ENCODE peak calls at places on chromosomes 16 and 17, in six cellular contexts. E is HCT116, V is H1, F is HepG2, G is K562, H is GM12878. N is an unnamed sample.

GRCh38 chr16:5604770-5605169 is 507.2 kb upstream of the EEF2KMT start:
- DNase-seq in E (peak), V (no peak), F (peak), G (peak), H (no peak), N (no peak)

GRCh38 chr16:69812213-69813014 is 50.3 kb downstream of the WWP2 start:
- DNase-seq in E (no peak), V (no peak), F (no peak), G (peak), H (no peak), N (no peak)

GRCh38 chr16:22098538-22099255 is 6.4 kb downstream of the VWA3A start:
- DNase-seq in E (peak), V (no peak), F (peak), G (peak), H (peak), N (no peak)

GRCh38 chr16:3187798-3188674 is at the start of gene OR1F1:
- DNase-seq in E (peak), V (peak), F (peak), G (no peak), H (no peak), N (peak)

GRCh38 chr17:74379495-74380085 is 12.3 kb downstream of the GPR142 start:
- DNase-seq in E (peak), V (peak), F (peak), G (peak), H (peak), N (peak)

GRCh38 chr16:85527767-85528297 is 85.3 kb upstream of the GSE1 start:
- DNase-seq in E (no peak), V (no peak), F (no peak), G (peak), H (no peak), N (no peak)

GRCh38 chr17:13510062-13510461 is 91.7 kb downstream of the HS3ST3A1 start:
- DNase-seq in E (no peak), V (no peak), F (no peak), G (peak), H (no peak), N (no peak)

GRCh38 chr17:37713624-37714023 is 31.2 kb downstream of the HNF1B start:
- DNase-seq in E (no peak), V (no peak), F (no peak), G (no peak), H (no peak), N (no peak)

GRCh38 chr16:48704710-48705109 is 94.7 kb upstream of the N4BP1 start:
- DNase-seq in E (no peak), V (no peak), F (no peak), G (no peak), H (no peak), N (no peak)

GRCh38 chr17:2101448-2102257 is 46.8 kb downstream of the HIC1 start:
- DNase-seq in E (peak), V (no peak), F (no peak), G (no peak), H (no peak), N (no peak)

GRCh38 chr16:89378947-89379771 is 111.2 kb downstream of the ANKRD11 start:
- DNase-seq in E (no peak), V (no peak), F (no peak), G (no peak), H (no peak), N (no peak)

GRCh38 chr17:47225436-47225858 is 16.3 kb downstream of the MYL4 start:
- DNase-seq in E (peak), V (no peak), F (peak), G (no peak), H (no peak), N (no peak)

GRCh38 chr16:12323007-12323699 is 346.6 kb downstream of the SNX29 start:
- DNase-seq in E (no peak), V (no peak), F (no peak), G (no peak), H (peak), N (no peak)

GRCh38 chr17:52035336-52035915 is 123.1 kb downstream of the CA10 start:
- DNase-seq in E (no peak), V (no peak), F (no peak), G (no peak), H (no peak), N (no peak)

GRCh38 chr17:82095777-82096708 is 2.0 kb downstream of the FASN start:
- DNase-seq in E (no peak), V (no peak), F (no peak), G (no peak), H (no peak), N (no peak)

GRCh38 chr17:56756536-56756935 is 77.2 kb downstream of the C17orf67 start:
- DNase-seq in E (no peak), V (no peak), F (peak), G (no peak), H (no peak), N (no peak)

GRCh38 chr16:2520784-2521577 is 810 bp downstream of the AMDHD2 start:
- DNase-seq in E (no peak), V (no peak), F (peak), G (peak), H (no peak), N (no peak)

GRCh38 chr16:76535-77272 is 1.3 kb upstream of the MPG start:
- DNase-seq in E (no peak), V (no peak), F (peak), G (peak), H (no peak), N (no peak)

GRCh38 chr16:66502020-66502913 is 47.7 kb downstream of the TK2 start:
- DNase-seq in E (no peak), V (no peak), F (peak), G (no peak), H (no peak), N (no peak)

GRCh38 chr17:31486351-31487062 is 95.0 kb downstream of the RAB11FIP4 start:
- DNase-seq in E (no peak), V (no peak), F (no peak), G (no peak), H (no peak), N (no peak)

GRCh38 chr17:72538921-72539352 is 418.1 kb downstream of the SOX9 start:
- DNase-seq in E (no peak), V (peak), F (no peak), G (no peak), H (no peak), N (peak)

GRCh38 chr16:1779234-1779701 is 3.1 kb downstream of the SPSB3 start:
- DNase-seq in E (no peak), V (no peak), F (no peak), G (no peak), H (no peak), N (no peak)

GRCh38 chr17:4214142-4214541 is 49.6 kb downstream of the ANKFY1 start:
- DNase-seq in E (no peak), V (no peak), F (no peak), G (no peak), H (no peak), N (no peak)

GRCh38 chr16:27225536-27226360 is 22.4 kb downstream of the KDM8 start:
- DNase-seq in E (no peak), V (no peak), F (no peak), G (no peak), H (no peak), N (no peak)

GRCh38 chr17:7459961-7460545 is 15.2 kb downstream of the CHRNB1 start:
- DNase-seq in E (no peak), V (no peak), F (no peak), G (no peak), H (no peak), N (no peak)

GRCh38 chr17:79937981-79938695 is 97.5 kb downstream of the TBC1D16 start:
- DNase-seq in E (no peak), V (no peak), F (no peak), G (no peak), H (no peak), N (no peak)

GRCh38 chr17:77462553-77463497 is 322.1 kb downstream of the SEC14L1 start:
- DNase-seq in E (no peak), V (no peak), F (no peak), G (no peak), H (no peak), N (no peak)
- TF ChIP-seq ATF3 in E (no peak), V (no peak), F (no peak), G (no peak), H (no peak), N (no peak)

GRCh38 chr16:86575095-86575685 is 3.2 kb upstream of the FOXL1 start:
- DNase-seq in E (no peak), V (no peak), F (no peak), G (no peak), H (no peak), N (no peak)

GRCh38 chr16:86576591-86577313 is 1.6 kb upstream of the FOXL1 start:
- DNase-seq in E (no peak), V (peak), F (no peak), G (peak), H (no peak), N (peak)

GRCh38 chr16:86574646-86575045 is 3.7 kb upstream of the FOXL1 start:
- DNase-seq in E (no peak), V (no peak), F (no peak), G (no peak), H (no peak), N (no peak)

GRCh38 chr16:86577314-86577971 is 906 bp upstream of the FOXL1 start:
- DNase-seq in E (no peak), V (no peak), F (no peak), G (no peak), H (no peak), N (no peak)

GRCh38 chr16:86575754-86576557 is 2.4 kb upstream of the FOXL1 start:
- DNase-seq in E (peak), V (peak), F (peak), G (peak), H (no peak), N (peak)
- TF ChIP-seq ATF3 in E (no peak), V (no peak), F (no peak), G (no peak), H (no peak), N (no peak)

GRCh38 chr17:48630009-48630924 is 4.1 kb upstream of the HOXB9 start:
- DNase-seq in E (no peak), V (no peak), F (no peak), G (no peak), H (no peak), N (no peak)

GRCh38 chr17:48627625-48628510 is 1.7 kb upstream of the HOXB9 start:
- DNase-seq in E (no peak), V (no peak), F (no peak), G (no peak), H (no peak), N (no peak)

GRCh38 chr17:48629411-48629759 is 3.2 kb upstream of the HOXB9 start:
- DNase-seq in E (no peak), V (no peak), F (no peak), G (no peak), H (no peak), N (no peak)

GRCh38 chr17:48627242-48627597 is 1.1 kb upstream of the HOXB9 start:
- DNase-seq in E (no peak), V (no peak), F (no peak), G (no peak), H (no peak), N (no peak)

GRCh38 chr17:48628641-48629410 is 2.7 kb upstream of the HOXB9 start:
- DNase-seq in E (no peak), V (no peak), F (no peak), G (no peak), H (no peak), N (no peak)
- TF ChIP-seq ATF3 in E (no peak), V (no peak), F (no peak), G (no peak), H (no peak), N (no peak)

GRCh38 chr17:66373944-66374817 is 71.8 kb downstream of the PRKCA start:
- DNase-seq in E (no peak), V (no peak), F (no peak), G (peak), H (no peak), N (no peak)
- TF ChIP-seq ATF3 in E (no peak), V (no peak), F (no peak), G (peak), H (no peak), N (no peak)

DNA sequence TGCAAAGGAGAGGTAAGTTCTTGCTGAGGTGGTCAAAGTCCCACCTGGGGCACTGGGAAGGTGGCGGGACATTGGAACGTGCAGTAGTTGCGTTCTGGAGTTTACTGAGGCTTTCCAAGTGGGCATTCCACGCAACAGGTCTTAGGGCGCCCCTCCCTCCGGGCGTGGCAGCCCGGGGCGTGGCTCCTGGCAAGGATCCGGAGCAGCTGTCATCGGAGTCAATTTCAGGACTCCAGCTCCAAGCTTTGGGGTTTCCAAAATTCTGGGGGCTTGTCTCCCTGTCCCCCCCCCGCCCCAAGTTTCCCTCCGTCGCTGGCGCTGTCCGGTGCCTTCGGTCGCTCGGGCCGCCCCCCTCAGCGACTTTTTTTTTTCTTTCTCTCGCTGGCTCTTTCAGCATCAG is 43.1 kb upstream of the AMZ2 start:
- DNase-seq in E (no peak), V (no peak), F (no peak), G (peak), H (no peak), N (no peak)
- TF ChIP-seq ATF3 in E (no peak), V (no peak), F (no peak), G (no peak), H (no peak), N (no peak)